ENCODE peak calls at places on chromosome 7, in seven cellular contexts. W is HCEC 1CT; A is nucleus accumbens; Y is stimulated activated CD8-positive, alpha-beta memory T cell treated with anti-CD3 and anti-CD28 coated beads, Interleukin-7, amount 100 ng/mL, for 48 hours; F is astrocyte of the spinal cord; R is heart right ventricle; J is GM03348. G is an unnamed sample.

GRCh38 chr7:2619120-2619519 is 12.7 kb upstream of the TTYH3 start:
- DNase-seq in W (peak), A (no peak), Y (no peak), F (peak), R (no peak), J (peak), G (no peak)

GRCh38 chr7:157872447-157872846 is 535.6 kb downstream of the DNAJB6 start:
- DNase-seq in W (no peak), A (no peak), Y (no peak), F (no peak), R (no peak), J (no peak), G (no peak)

GRCh38 chr7:74475243-74475986 is 21.7 kb downstream of the GTF2IRD1 start:
- DNase-seq in W (no peak), A (no peak), Y (no peak), F (no peak), R (no peak), J (no peak), G (no peak)

GRCh38 chr7:107152011-107152410 is 16.8 kb upstream of the HBP1 start:
- DNase-seq in W (peak), A (no peak), Y (no peak), F (peak), R (no peak), J (peak), G (no peak)

GRCh38 chr7:3464900-3465622 is 164.0 kb downstream of the SDK1 start:
- DNase-seq in W (no peak), A (no peak), Y (no peak), F (no peak), R (no peak), J (no peak), G (no peak)

GRCh38 chr7:112176693-112177415 is 29.3 kb downstream of the DOCK4 start:
- DNase-seq in W (no peak), A (no peak), Y (no peak), F (no peak), R (no peak), J (no peak), G (no peak)

GRCh38 chr7:1531979-1532455 is 1.5 kb downstream of the MAFK start:
- DNase-seq in W (no peak), A (no peak), Y (no peak), F (no peak), R (peak), J (no peak), G (no peak)

GRCh38 chr7:70566659-70567058 is 565.3 kb upstream of the GALNT17 start:
- DNase-seq in W (no peak), A (no peak), Y (no peak), F (no peak), R (no peak), J (no peak), G (no peak)

GRCh38 chr7:152081088-152081487 is 55.6 kb downstream of the GALNT11 start:
- DNase-seq in W (no peak), A (no peak), Y (no peak), F (no peak), R (no peak), J (no peak), G (no peak)

GRCh38 chr7:27434729-27435400 is 192.3 kb downstream of the EVX1 start:
- DNase-seq in W (peak), A (no peak), Y (no peak), F (peak), R (no peak), J (no peak), G (no peak)